ENCODE peak calls at places on chromosomes 6 and 20, in six cellular contexts. One of them, this sample, is unnamed.

GRCh38 chr6:46129301-46129633 is 522 bp upstream of the ENPP4 start:
- DNase-seq in Ammon's horn: no peak
- DNase-seq in stimulated activated CD8-positive, alpha-beta memory T cell treated with anti-CD3 and anti-CD28 coated beads, Interleukin-2, amount 100 ng/mL, for 1 hour: no peak
- DNase-seq in NCI-H526: no peak
- DNase-seq in neuronal stem cell: no peak
- DNase-seq in GM23248: no peak
- DNase-seq in this sample: no peak

GRCh38 chr6:121856296-121856695 is 420.9 kb downstream of the GJA1 start:
- DNase-seq in NCI-H526: no peak
- DNase-seq in Ammon's horn: no peak
- DNase-seq in GM23248: peak; percentile 30
- DNase-seq in stimulated activated CD8-positive, alpha-beta memory T cell treated with anti-CD3 and anti-CD28 coated beads, Interleukin-2, amount 100 ng/mL, for 1 hour: no peak
- DNase-seq in neuronal stem cell: no peak
- DNase-seq in this sample: no peak

GRCh38 chr6:106773956-106774629 is 144.7 kb downstream of the QRSL1 start:
- DNase-seq in Ammon's horn: no peak
- DNase-seq in stimulated activated CD8-positive, alpha-beta memory T cell treated with anti-CD3 and anti-CD28 coated beads, Interleukin-2, amount 100 ng/mL, for 1 hour: no peak
- DNase-seq in NCI-H526: peak; percentile 55
- DNase-seq in GM23248: peak; percentile 2
- DNase-seq in neuronal stem cell: no peak
- DNase-seq in this sample: no peak

GRCh38 chr6:154754152-154754551 is 20.9 kb downstream of the SCAF8 start:
- DNase-seq in stimulated activated CD8-positive, alpha-beta memory T cell treated with anti-CD3 and anti-CD28 coated beads, Interleukin-2, amount 100 ng/mL, for 1 hour: no peak
- DNase-seq in Ammon's horn: no peak
- DNase-seq in GM23248: peak; percentile 52
- DNase-seq in neuronal stem cell: no peak
- DNase-seq in NCI-H526: no peak
- DNase-seq in this sample: no peak

GRCh38 chr6:125753218-125753936 is 3.9 kb downstream of the HEY2 start:
- DNase-seq in NCI-H526: no peak
- DNase-seq in GM23248: peak; percentile 43
- DNase-seq in Ammon's horn: no peak
- DNase-seq in neuronal stem cell: no peak
- DNase-seq in stimulated activated CD8-positive, alpha-beta memory T cell treated with anti-CD3 and anti-CD28 coated beads, Interleukin-2, amount 100 ng/mL, for 1 hour: no peak
- DNase-seq in this sample: no peak

GRCh38 chr6:3739311-3739897 is 12.1 kb downstream of the PXDC1 start:
- DNase-seq in Ammon's horn: no peak
- DNase-seq in stimulated activated CD8-positive, alpha-beta memory T cell treated with anti-CD3 and anti-CD28 coated beads, Interleukin-2, amount 100 ng/mL, for 1 hour: no peak
- DNase-seq in NCI-H526: no peak
- DNase-seq in neuronal stem cell: no peak
- DNase-seq in GM23248: no peak
- DNase-seq in this sample: no peak

GRCh38 chr6:22877946-22878705 is 308.8 kb downstream of the HDGFL1 start:
- DNase-seq in neuronal stem cell: no peak
- DNase-seq in GM23248: peak; percentile 58
- DNase-seq in stimulated activated CD8-positive, alpha-beta memory T cell treated with anti-CD3 and anti-CD28 coated beads, Interleukin-2, amount 100 ng/mL, for 1 hour: no peak
- DNase-seq in NCI-H526: peak; percentile 7
- DNase-seq in Ammon's horn: peak; percentile 4
- DNase-seq in this sample: no peak

GRCh38 chr20:10115021-10115420 is 80.2 kb downstream of the ANKEF1 start:
- DNase-seq in Ammon's horn: no peak
- DNase-seq in GM23248: peak; percentile 81
- DNase-seq in stimulated activated CD8-positive, alpha-beta memory T cell treated with anti-CD3 and anti-CD28 coated beads, Interleukin-2, amount 100 ng/mL, for 1 hour: no peak
- DNase-seq in NCI-H526: no peak
- DNase-seq in neuronal stem cell: no peak
- DNase-seq in this sample: no peak

GRCh38 chr20:34923414-34923813 is 32.2 kb downstream of the GSS start:
- DNase-seq in GM23248: no peak
- DNase-seq in NCI-H526: no peak
- DNase-seq in stimulated activated CD8-positive, alpha-beta memory T cell treated with anti-CD3 and anti-CD28 coated beads, Interleukin-2, amount 100 ng/mL, for 1 hour: no peak
- DNase-seq in neuronal stem cell: no peak
- DNase-seq in Ammon's horn: no peak
- DNase-seq in this sample: no peak

GRCh38 chr6:129353067-129353466 is 356.9 kb downstream of the ARHGAP18 start:
- DNase-seq in Ammon's horn: no peak
- DNase-seq in GM23248: no peak
- DNase-seq in NCI-H526: no peak
- DNase-seq in stimulated activated CD8-positive, alpha-beta memory T cell treated with anti-CD3 and anti-CD28 coated beads, Interleukin-2, amount 100 ng/mL, for 1 hour: no peak
- DNase-seq in neuronal stem cell: no peak
- DNase-seq in this sample: no peak

GRCh38 chr20:6051505-6051904 is 2.4 kb downstream of the LRRN4 start:
- DNase-seq in neuronal stem cell: no peak
- DNase-seq in stimulated activated CD8-positive, alpha-beta memory T cell treated with anti-CD3 and anti-CD28 coated beads, Interleukin-2, amount 100 ng/mL, for 1 hour: no peak
- DNase-seq in GM23248: peak; percentile 87
- DNase-seq in NCI-H526: no peak
- DNase-seq in Ammon's horn: no peak
- DNase-seq in this sample: no peak

GRCh38 chr6:13407709-13408695 is 79.4 kb downstream of the GFOD1 start:
- DNase-seq in stimulated activated CD8-positive, alpha-beta memory T cell treated with anti-CD3 and anti-CD28 coated beads, Interleukin-2, amount 100 ng/mL, for 1 hour: no peak
- DNase-seq in NCI-H526: no peak
- DNase-seq in GM23248: peak; percentile 84
- DNase-seq in neuronal stem cell: no peak
- DNase-seq in Ammon's horn: no peak
- DNase-seq in this sample: no peak

GRCh38 chr6:167324111-167324510 is 775 bp upstream of the TTLL2 start:
- DNase-seq in NCI-H526: no peak
- DNase-seq in stimulated activated CD8-positive, alpha-beta memory T cell treated with anti-CD3 and anti-CD28 coated beads, Interleukin-2, amount 100 ng/mL, for 1 hour: no peak
- DNase-seq in Ammon's horn: no peak
- DNase-seq in GM23248: no peak
- DNase-seq in neuronal stem cell: no peak
- DNase-seq in this sample: no peak

GRCh38 chr20:40584128-40584819 is 104.8 kb downstream of the MAFB start:
- DNase-seq in GM23248: no peak
- DNase-seq in neuronal stem cell: no peak
- DNase-seq in stimulated activated CD8-positive, alpha-beta memory T cell treated with anti-CD3 and anti-CD28 coated beads, Interleukin-2, amount 100 ng/mL, for 1 hour: no peak
- DNase-seq in NCI-H526: no peak
- DNase-seq in Ammon's horn: no peak
- DNase-seq in this sample: no peak

GRCh38 chr6:147999001-147999540 is 343.6 kb upstream of the SASH1 start:
- DNase-seq in neuronal stem cell: no peak
- DNase-seq in GM23248: no peak
- DNase-seq in Ammon's horn: no peak
- DNase-seq in stimulated activated CD8-positive, alpha-beta memory T cell treated with anti-CD3 and anti-CD28 coated beads, Interleukin-2, amount 100 ng/mL, for 1 hour: no peak
- DNase-seq in NCI-H526: no peak
- DNase-seq in this sample: no peak